ENCODE peak calls at places on chromosomes 16 and 17, in four cellular contexts. S is HCT116, U is HepG2, H is K562. I is an unnamed sample.

GRCh38 chr16:84096447-84097005 is 20.2 kb downstream of the MBTPS1 start:
- DNase-seq in H (no peak), U (peak), S (no peak), I (peak)

GRCh38 chr16:82639666-82640336 is 13.0 kb downstream of the CDH13 start:
- DNase-seq in U (peak), S (peak), H (peak), I (no peak)

GRCh38 chr17:32141690-32142037 is 638 bp upstream of the RHOT1 start:
- DNase-seq in U (no peak), H (no peak), S (no peak), I (no peak)

GRCh38 chr17:79775635-79776034 is 2.3 kb upstream of the CBX2 start:
- DNase-seq in H (no peak), S (no peak), U (no peak), I (no peak)

GRCh38 chr16:75260856-75261589 is 9.6 kb upstream of the BCAR1 start:
- DNase-seq in H (no peak), U (no peak), S (no peak), I (no peak)

GRCh38 chr16:57679016-57679415 is 10.9 kb downstream of the ADGRG3 start:
- DNase-seq in H (no peak), S (no peak), U (no peak), I (no peak)

GRCh38 chr16:58022601-58023371 is 2.8 kb upstream of the MMP15 start:
- DNase-seq in U (no peak), H (no peak), S (no peak), I (no peak)

GRCh38 chr17:73387746-73388577 is 76.2 kb upstream of the CDC42EP4 start:
- DNase-seq in U (no peak), S (no peak), H (no peak), I (no peak)

GRCh38 chr16:67663151-67663876 is 2.6 kb downstream of the PARD6A start:
- DNase-seq in H (no peak), S (peak), U (no peak), I (no peak)

GRCh38 chr17:79811036-79811887 is 14.4 kb upstream of the CBX8 start:
- DNase-seq in H (peak), U (peak), S (peak), I (no peak)

GRCh38 chr17:8186787-8187516 is 3.0 kb downstream of the BORCS6 start:
- DNase-seq in U (peak), S (peak), H (peak), I (peak)

GRCh38 chr16:31333686-31334649 is 21.0 kb upstream of the ITGAX start:
- DNase-seq in H (peak), S (peak), U (peak), I (peak)

GRCh38 chr16:21260870-21261791 is 17.0 kb downstream of the CRYM start:
- DNase-seq in S (peak), U (peak), H (peak), I (peak)

GRCh38 chr17:13593757-13594156 is 8.0 kb downstream of the HS3ST3A1 start:
- DNase-seq in S (no peak), H (no peak), U (peak), I (no peak)

GRCh38 chr17:63550816-63551639 is 751 bp downstream of the DCAF7 start:
- DNase-seq in H (peak), S (no peak), U (peak), I (no peak)

GRCh38 chr16:49757744-49758069 is 98.2 kb downstream of the ZNF423 start:
- DNase-seq in S (no peak), H (no peak), U (no peak), I (no peak)

GRCh38 chr16:72099377-72099818 is 5.8 kb downstream of the DHX38 start:
- DNase-seq in H (peak), U (peak), S (peak), I (no peak)

GRCh38 chr16:59021751-59022150 is 287.6 kb upstream of the GOT2 start:
- DNase-seq in S (no peak), U (no peak), H (no peak), I (no peak)

GRCh38 chr17:82170412-82170961 is 42.2 kb downstream of the CCDC57 start:
- DNase-seq in H (peak), U (no peak), S (no peak), I (no peak)

GRCh38 chr17:34769899-34770298 is 190.5 kb downstream of the TMEM132E start:
- DNase-seq in U (no peak), H (no peak), S (no peak), I (no peak)

GRCh38 chr17:39622380-39623006 is 4.3 kb upstream of the PPP1R1B start:
- DNase-seq in U (no peak), S (no peak), H (no peak), I (no peak)

GRCh38 chr16:74991268-74991592 is 6.3 kb upstream of the WDR59 start:
- DNase-seq in S (no peak), U (no peak), H (no peak), I (no peak)

GRCh38 chr17:7307686-7308624 is 527 bp downstream of the EIF5A start:
- DNase-seq in U (no peak), H (peak), S (no peak), I (no peak)

GRCh38 chr17:74873874-74874614 is 1.2 kb upstream of the FDXR start:
- DNase-seq in S (peak), H (peak), U (peak), I (no peak)

GRCh38 chr16:25411376-25412081 is 153.9 kb upstream of the ZKSCAN2 start:
- DNase-seq in U (no peak), H (no peak), S (no peak), I (no peak)

GRCh38 chr16:23182675-23183485 is at the start of gene SCNN1G:
- DNase-seq in U (no peak), H (no peak), S (no peak), I (no peak)

GRCh38 chr17:4945176-4945943 is 3.0 kb downstream of the PFN1 start:
- DNase-seq in U (peak), S (peak), H (peak), I (peak)

GRCh38 chr16:87654826-87655225 is 52.5 kb downstream of the JPH3 start:
- DNase-seq in H (no peak), S (no peak), U (no peak), I (no peak)

GRCh38 chr17:16521070-16521727 is 29.2 kb upstream of the LRRC75A start:
- DNase-seq in U (peak), H (peak), S (peak), I (peak)

GRCh38 chr17:3531266-3532101 is 26.1 kb downstream of the TRPV3 start:
- DNase-seq in S (no peak), U (no peak), H (no peak), I (no peak)

GRCh38 chr17:46771601-46772012 is 46.9 kb downstream of the WNT3 start:
- DNase-seq in S (no peak), H (peak), U (no peak), I (no peak)

GRCh38 chr17:59964455-59965328 is at the start of gene RNFT1:
- DNase-seq in S (peak), H (peak), U (peak), I (peak)

GRCh38 chr17:62706598-62707424 is 79.3 kb downstream of the MRC2 start:
- DNase-seq in H (no peak), S (no peak), U (no peak), I (no peak)

GRCh38 chr17:83182620-83183063 is 103.2 kb downstream of the METRNL start:
- DNase-seq in S (no peak), U (no peak), H (no peak), I (no peak)

GRCh38 chr17:9768381-9768934 is 22.9 kb downstream of the DHRS7C start:
- DNase-seq in H (peak), S (peak), U (peak), I (peak)

GRCh38 chr17:12546983-12547382 is 118.7 kb upstream of the MYOCD start:
- DNase-seq in U (no peak), H (no peak), S (no peak), I (no peak)

GRCh38 chr17:6701719-6702118 is 11.4 kb downstream of the SLC13A5 start:
- DNase-seq in U (peak), S (peak), H (peak), I (no peak)

GRCh38 chr17:54544239-54544638 is 356.4 kb upstream of the TOM1L1 start:
- DNase-seq in S (no peak), U (no peak), H (no peak), I (no peak)

GRCh38 chr16:10242076-10242475 is 59.8 kb upstream of the GRIN2A start:
- DNase-seq in U (no peak), S (no peak), H (no peak), I (no peak)
- TF ChIP-seq CTCF in U (no peak), S (no peak), H (no peak), I (no peak)

GRCh38 chr17:2055494-2056220 is 754 bp downstream of the HIC1 start:
- DNase-seq in S (no peak), H (no peak), U (no peak), I (no peak)

GRCh38 chr17:2053380-2054261 is 1.3 kb upstream of the HIC1 start:
- DNase-seq in U (peak), H (peak), S (no peak), I (no peak)

GRCh38 chr17:2054740-2055493 is at the start of gene HIC1:
- DNase-seq in S (no peak), U (peak), H (peak), I (no peak)

GRCh38 chr17:2056221-2057129 is 1.6 kb downstream of the HIC1 start:
- DNase-seq in U (no peak), H (no peak), S (no peak), I (no peak)

GRCh38 chr17:2054262-2054739 is 602 bp upstream of the HIC1 start:
- DNase-seq in H (no peak), S (no peak), U (no peak), I (no peak)
- TF ChIP-seq TCF7L2 in H (no peak), S (no peak), U (no peak), I (no peak)

DNA sequence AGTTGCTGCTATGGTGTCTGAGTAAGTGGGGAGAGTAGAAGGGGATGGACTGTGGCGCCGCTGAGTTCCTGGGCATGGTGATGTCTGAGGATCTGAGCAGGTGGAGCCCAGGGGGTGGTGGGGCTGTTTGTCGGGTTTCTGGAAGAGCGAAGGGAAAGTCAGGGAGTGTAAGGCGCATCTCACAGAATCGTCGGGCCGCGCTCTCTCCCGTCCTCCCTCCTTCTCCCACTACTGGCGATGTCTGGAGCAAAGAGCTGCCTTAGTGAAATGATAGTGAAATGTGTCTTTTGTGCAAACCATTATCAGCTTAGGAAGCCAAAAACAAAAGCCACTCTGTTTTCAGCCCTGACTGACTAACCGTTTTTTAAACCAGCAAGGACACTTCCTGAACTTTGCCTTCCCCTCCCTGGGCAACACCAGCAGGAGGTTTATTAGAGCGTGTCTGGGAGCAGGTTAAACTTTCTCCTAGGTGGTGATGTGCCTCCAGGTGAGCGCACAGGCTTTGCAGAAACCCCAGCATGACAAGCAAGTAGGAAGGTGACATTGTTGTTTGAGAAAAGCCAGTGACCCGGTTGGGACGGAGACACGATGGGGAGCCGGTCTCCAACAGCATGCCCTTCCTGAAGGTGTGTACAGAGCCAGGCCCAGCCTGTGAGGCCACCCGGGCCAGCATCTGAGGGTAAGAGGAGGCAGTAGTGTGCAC is 49.1 kb downstream of the RAB11FIP3 start:
- DNase-seq in H (no peak), U (peak), S (no peak), I (no peak)
- TF ChIP-seq POLR2AphosphoS5 in H (no peak), U (peak), S (no peak), I (no peak)

DNA sequence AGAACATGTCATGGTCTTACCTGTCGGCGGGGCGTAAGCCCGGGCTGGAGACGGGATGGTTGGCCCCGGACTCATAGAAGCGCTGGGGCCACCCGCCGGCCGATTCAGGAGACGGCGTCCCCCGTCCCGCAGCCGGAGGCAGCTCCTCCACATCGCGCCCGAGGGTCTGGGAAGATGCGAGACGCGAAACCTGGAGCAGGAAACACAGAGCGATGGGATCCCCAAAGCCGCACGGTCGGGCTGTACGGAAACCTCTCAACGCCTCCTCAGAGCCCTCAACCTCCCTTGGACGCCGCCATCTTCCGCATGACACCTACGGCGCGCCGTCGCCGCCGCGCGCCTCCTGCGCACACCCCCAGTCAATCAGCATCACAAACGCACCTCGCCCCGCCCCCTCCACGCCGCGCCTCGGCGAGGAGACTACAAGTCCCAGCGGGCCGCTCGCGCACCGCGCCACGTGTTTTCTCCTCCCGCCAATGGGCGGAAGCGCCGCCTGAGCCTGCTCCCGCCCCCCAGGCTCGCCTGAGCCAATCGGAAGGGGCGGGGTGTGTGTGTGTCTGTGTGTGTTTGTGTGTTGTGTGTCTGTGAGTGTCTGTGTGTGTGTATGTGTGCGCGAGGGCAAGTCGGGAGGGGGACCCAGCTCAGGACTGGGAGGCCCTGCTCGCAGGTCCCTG is at the start of the genes ATPAF2 and GID4:
- DNase-seq in S (peak), H (peak), U (peak), I (peak)
- TF ChIP-seq CTCF in S (peak), H (no peak), U (peak), I (no peak)

DNA sequence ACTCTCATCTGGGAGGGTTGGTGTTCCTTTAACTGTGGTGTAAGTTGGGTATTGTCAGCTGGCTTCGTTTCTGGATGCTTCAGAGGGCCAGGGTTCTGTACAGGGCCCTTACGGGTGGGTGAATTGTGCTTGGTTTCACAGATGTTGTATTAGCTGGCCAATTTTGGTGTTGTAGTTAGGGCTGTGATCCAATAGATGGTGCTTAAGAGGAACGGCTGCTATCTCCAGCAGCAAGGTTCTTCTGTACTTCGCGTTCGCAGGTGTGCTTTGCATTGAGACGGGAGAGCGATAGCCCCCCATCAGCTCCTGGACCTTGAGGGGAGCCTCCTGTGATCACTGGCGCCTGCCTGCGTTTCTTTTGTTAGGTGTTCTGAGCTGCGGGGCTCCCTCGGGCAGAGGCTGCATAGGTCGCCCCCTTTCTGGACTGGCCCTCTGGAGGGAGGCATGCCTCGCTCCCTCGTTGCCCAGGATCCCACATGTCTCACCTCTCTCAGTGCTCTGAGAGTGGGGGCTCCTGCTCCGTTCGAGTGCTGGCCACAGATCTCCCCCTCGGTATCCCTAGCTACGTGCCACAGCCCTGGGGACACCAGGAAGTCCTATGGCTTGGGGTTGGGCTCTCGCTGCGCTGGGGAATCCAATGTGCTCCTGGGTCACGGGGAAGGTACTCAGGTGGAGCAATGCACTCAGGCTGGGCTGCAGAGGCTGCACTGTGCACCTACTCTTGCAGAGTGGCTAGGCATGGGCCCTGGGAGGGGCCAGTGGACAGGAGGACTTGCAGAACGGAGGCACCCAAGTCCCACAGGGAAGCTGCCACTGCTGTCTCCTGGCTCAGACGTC is 844 bp upstream of the PRDM7 start:
- DNase-seq in U (no peak), H (peak), S (no peak), I (no peak)
- TF ChIP-seq TCF7L2 in U (no peak), H (no peak), S (no peak), I (no peak)

DNA sequence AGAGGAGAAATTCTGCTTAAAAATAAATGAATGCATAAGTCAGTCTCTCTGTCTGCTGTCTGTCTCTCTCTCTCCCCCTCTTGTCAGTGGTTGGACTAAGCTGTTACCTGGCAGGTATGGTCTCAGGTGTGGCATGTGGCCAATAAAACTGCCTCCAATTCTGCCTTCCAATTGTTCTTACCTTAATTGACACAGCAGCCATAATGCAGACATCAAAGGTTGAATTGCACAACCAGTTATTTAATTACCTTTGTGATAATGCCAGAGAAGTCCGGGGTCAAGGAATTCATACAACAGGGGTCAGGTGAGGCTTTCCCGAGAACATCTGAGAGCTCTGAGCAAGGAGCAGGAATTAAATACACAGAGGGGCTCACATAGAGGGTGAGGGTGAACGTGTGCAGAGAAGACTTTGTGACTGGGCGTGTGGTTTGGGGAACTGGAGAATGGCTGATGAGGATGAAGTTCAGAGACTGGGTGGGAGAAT is 78.8 kb upstream of the CDYL2 start:
- DNase-seq in H (no peak), U (peak), S (no peak), I (no peak)
- TF ChIP-seq POLR2AphosphoS5 in H (no peak), U (no peak), S (no peak), I (no peak)

GRCh38 chr17:27893834-27894503 is 804 bp upstream of the LYRM9 start:
- DNase-seq in H (no peak), U (no peak), S (no peak), I (no peak)
- TF ChIP-seq CTCF in H (no peak), U (no peak), S (no peak), I (no peak)

DNA sequence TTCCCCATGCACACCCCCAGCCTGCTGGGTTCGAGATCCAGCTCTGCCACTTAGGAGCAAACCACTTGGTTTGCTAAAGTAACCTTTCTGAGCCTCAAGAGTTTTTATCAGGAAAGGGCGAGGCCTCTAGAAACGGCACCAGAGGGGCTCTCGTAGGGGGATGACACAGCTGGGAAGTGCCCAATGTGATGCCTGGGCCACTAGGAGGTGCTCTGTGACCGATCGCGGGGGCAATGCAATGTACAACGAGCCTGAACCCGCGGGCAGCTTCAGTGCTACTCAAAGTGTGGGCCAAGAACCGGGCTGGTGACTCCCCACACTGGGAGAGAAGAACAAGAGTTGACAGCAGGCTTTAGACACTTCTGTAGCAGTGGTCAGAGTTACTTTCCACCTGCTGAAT is 9.4 kb downstream of the C16orf89 start:
- DNase-seq in H (peak), U (peak), S (peak), I (no peak)
- TF ChIP-seq TCF7L2 in H (no peak), U (no peak), S (no peak), I (no peak)

I was measured in Panc1.